ENCODE peak calls at places on chromosomes 3 and 15, in five cellular contexts. U is neural progenitor cell, B is cardiac fibroblast, O is B cell, V is nephron progenitor cell. Q is an unnamed sample.

GRCh38 chr15:75573643-75574384 is 5.3 kb downstream of the PTPN9 start:
- DNase-seq in U (peak), B (no peak), O (no peak), V (no peak), Q (no peak)

GRCh38 chr3:141231923-141232861 is 567 bp downstream of the PXYLP1 start:
- DNase-seq in U (peak), B (no peak), O (peak), V (peak), Q (no peak)

GRCh38 chr3:98887684-98888083 is 13.8 kb downstream of the DCBLD2 start:
- DNase-seq in U (no peak), B (no peak), O (no peak), V (no peak), Q (no peak)

GRCh38 chr3:152350139-152350538 is 81.4 kb downstream of the MBNL1 start:
- DNase-seq in U (no peak), B (no peak), O (no peak), V (no peak), Q (no peak)

GRCh38 chr3:12990781-12991480 is 82.3 kb downstream of the IQSEC1 start:
- DNase-seq in U (no peak), B (peak), O (no peak), V (no peak), Q (no peak)

GRCh38 chr3:13638927-13639326 is 90.0 kb downstream of the FBLN2 start:
- DNase-seq in U (no peak), B (no peak), O (no peak), V (no peak), Q (no peak)

GRCh38 chr15:58401991-58402649 is 29.7 kb upstream of the LIPC start:
- DNase-seq in U (no peak), B (peak), O (no peak), V (no peak), Q (no peak)

GRCh38 chr15:57591237-57591821 is 375 bp upstream of the MYZAP start:
- DNase-seq in U (no peak), B (no peak), O (no peak), V (no peak), Q (no peak)

GRCh38 chr15:26148461-26148860 is 285.3 kb upstream of the ATP10A start:
- DNase-seq in U (no peak), B (no peak), O (no peak), V (no peak), Q (no peak)

GRCh38 chr3:129015388-129016105 is 14.4 kb downstream of the EFCC1 start:
- DNase-seq in U (no peak), B (peak), O (no peak), V (no peak), Q (no peak)

GRCh38 chr3:58429657-58430056 is 4.0 kb downstream of the PDHB start:
- DNase-seq in U (no peak), B (no peak), O (no peak), V (no peak), Q (no peak)

GRCh38 chr3:58645726-58646125 is 20.8 kb downstream of the FAM3D start:
- DNase-seq in U (no peak), B (no peak), O (no peak), V (no peak), Q (no peak)

GRCh38 chr15:37979597-37979996 is 45.2 kb downstream of the TMCO5A start:
- DNase-seq in U (no peak), B (no peak), O (no peak), V (no peak), Q (no peak)

GRCh38 chr3:105235785-105236184 is 130.9 kb upstream of the ALCAM start:
- DNase-seq in U (no peak), B (no peak), O (no peak), V (no peak), Q (no peak)

GRCh38 chr3:2274531-2274930 is 175.9 kb downstream of the CNTN4 start:
- DNase-seq in U (no peak), B (no peak), O (no peak), V (no peak), Q (no peak)

GRCh38 chr3:197490098-197490497 is 65.7 kb downstream of the BDH1 start:
- DNase-seq in U (no peak), B (peak), O (no peak), V (no peak), Q (no peak)

GRCh38 chr3:123740391-123740822 is 143.7 kb downstream of the MYLK start:
- DNase-seq in U (no peak), B (no peak), O (no peak), V (no peak), Q (no peak)

GRCh38 chr3:136957751-136958288 is at the start of gene IL20RB:
- DNase-seq in U (peak), B (peak), O (no peak), V (no peak), Q (no peak)

GRCh38 chr3:50205719-50206276 is 727 bp downstream of the SLC38A3 start:
- DNase-seq in U (peak), B (no peak), O (peak), V (peak), Q (no peak)

GRCh38 chr15:71251548-71252035 is 136.3 kb downstream of the THSD4 start:
- DNase-seq in U (no peak), B (peak), O (no peak), V (no peak), Q (no peak)

GRCh38 chr15:62469874-62470688 is 305.0 kb upstream of the C2CD4B start:
- DNase-seq in U (no peak), B (peak), O (no peak), V (no peak), Q (no peak)

GRCh38 chr15:84840255-84840654 is 23.1 kb downstream of the ALPK3 start:
- DNase-seq in U (no peak), B (no peak), O (no peak), V (no peak), Q (no peak)

GRCh38 chr3:127710473-127710941 is 37.8 kb downstream of the ABTB1 start:
- DNase-seq in U (no peak), B (no peak), O (no peak), V (no peak), Q (no peak)

GRCh38 chr3:160464971-160465370 is 15.4 kb upstream of the TRIM59 start:
- DNase-seq in U (no peak), B (no peak), O (no peak), V (no peak), Q (no peak)

GRCh38 chr3:8702560-8702959 is 31.0 kb upstream of the CAV3 start:
- DNase-seq in U (peak), B (no peak), O (no peak), V (peak), Q (no peak)
- TF ChIP-seq CTCF in U (peak), B (peak), O (no peak), V (peak), Q (no peak)

DNA sequence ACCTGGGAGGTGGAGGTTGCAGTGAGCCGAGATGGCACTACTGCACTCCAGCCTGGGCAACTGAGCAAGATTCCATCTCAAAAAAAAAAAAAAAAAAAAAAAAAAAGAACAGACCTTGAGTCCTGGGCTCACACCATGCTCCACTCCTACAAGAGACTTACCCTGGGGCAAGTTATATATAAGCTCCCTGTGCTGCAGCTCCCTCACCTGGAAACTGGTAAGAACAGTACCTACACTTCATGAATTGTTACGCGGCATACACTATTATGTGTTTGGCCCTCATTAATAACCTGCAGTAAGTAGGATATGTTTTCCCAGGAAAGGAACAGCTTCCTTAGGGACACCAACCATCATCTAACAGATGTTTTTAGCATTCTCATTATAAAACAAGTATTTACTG is 119.6 kb downstream of the FMN1 start:
- DNase-seq in U (no peak), B (no peak), O (no peak), V (no peak), Q (no peak)
- TF ChIP-seq CTCF in U (no peak), B (no peak), O (no peak), V (no peak), Q (no peak)

DNA sequence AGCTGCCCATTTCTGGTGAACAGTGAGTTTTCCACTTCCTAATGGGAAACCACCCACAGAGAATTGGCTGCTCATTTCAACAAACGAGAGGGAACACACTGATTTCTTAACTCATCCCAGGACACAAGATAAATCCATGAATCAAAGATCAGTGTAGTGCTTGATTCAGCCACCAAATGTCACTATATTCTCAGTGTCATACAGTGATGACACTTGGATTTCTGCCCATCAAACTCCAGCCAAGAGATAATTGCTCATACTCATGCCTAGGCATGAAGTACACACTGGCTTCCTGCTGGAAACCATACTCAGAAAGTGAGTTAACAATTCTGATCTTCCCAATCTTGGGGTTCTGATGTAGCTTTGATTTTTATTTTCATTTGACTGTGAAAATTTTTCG is 35.4 kb upstream of the GRM7 start:
- DNase-seq in U (no peak), B (no peak), O (no peak), V (no peak), Q (no peak)
- TF ChIP-seq CTCF in U (no peak), B (no peak), O (no peak), V (no peak), Q (no peak)

GRCh38 chr3:22901684-22902083 is 301.4 kb upstream of the UBE2E2 start:
- DNase-seq in U (no peak), B (no peak), O (no peak), V (no peak), Q (no peak)
- TF ChIP-seq CTCF in U (peak), B (peak), O (no peak), V (no peak), Q (no peak)

GRCh38 chr15:61118885-61119284 is 110.2 kb downstream of the RORA start:
- DNase-seq in U (peak), B (no peak), O (no peak), V (no peak), Q (no peak)
- TF ChIP-seq CTCF in U (peak), B (no peak), O (no peak), V (no peak), Q (no peak)

GRCh38 chr3:168249539-168250414 is 154.1 kb upstream of the GOLIM4 start:
- DNase-seq in U (peak), B (peak), O (peak), V (peak), Q (no peak)
- TF ChIP-seq CTCF in U (peak), B (peak), O (no peak), V (peak), Q (no peak)

GRCh38 chr15:54282228-54282836 is 304.1 kb downstream of the UNC13C start:
- DNase-seq in U (no peak), B (no peak), O (no peak), V (no peak), Q (no peak)
- TF ChIP-seq CTCF in U (no peak), B (no peak), O (no peak), V (no peak), Q (no peak)

GRCh38 chr15:99390667-99391066 is 139.4 kb downstream of the LRRC28 start:
- DNase-seq in U (peak), B (no peak), O (no peak), V (no peak), Q (no peak)
- TF ChIP-seq CTCF in U (peak), B (no peak), O (no peak), V (no peak), Q (no peak)

Q was measured in omental fat pad.